ENCODE peak calls at places on chromosomes 16 and 17, in nine cellular contexts. Y is AG04449, I is fibroblast of mammary gland, K is fibroblast of pulmonary artery, J is dorsolateral prefrontal cortex, T is tibial artery, O is AG09319, L is lower leg skin, W is pancreas. N is an unnamed sample.

GRCh38 chr17:59342681-59343127 is 11.2 kb downstream of the YPEL2 start:
- DNase-seq in Y (no peak), T (no peak), L (no peak), K (no peak), O (no peak), J (no peak), W (no peak), I (no peak), N (no peak)

GRCh38 chr16:21125191-21125590 is 25.5 kb downstream of the DNAH3 start:
- DNase-seq in J (no peak), T (no peak), K (no peak), O (no peak), L (no peak), I (no peak), Y (no peak), W (no peak), N (no peak)

GRCh38 chr17:59859444-59860025 is 33.2 kb downstream of the TUBD1 start:
- DNase-seq in K (peak), I (peak), Y (no peak), O (peak), J (no peak), T (no peak), W (no peak), L (no peak), N (peak)

GRCh38 chr17:55852734-55853133 is 101.9 kb downstream of the PCTP start:
- DNase-seq in L (no peak), K (no peak), O (no peak), W (no peak), T (no peak), I (no peak), Y (no peak), J (no peak), N (no peak)

GRCh38 chr17:79803421-79803996 is 6.6 kb upstream of the CBX8 start:
- DNase-seq in T (no peak), O (no peak), J (no peak), K (no peak), Y (no peak), W (no peak), L (no peak), I (no peak), N (no peak)

GRCh38 chr17:6241381-6241780 is 171.2 kb downstream of the WSCD1 start:
- DNase-seq in L (no peak), J (no peak), K (no peak), O (no peak), W (no peak), T (no peak), Y (no peak), I (no peak), N (no peak)

GRCh38 chr16:87076331-87076949 is 240.8 kb downstream of the C16orf95 start:
- DNase-seq in J (no peak), T (peak), L (no peak), Y (no peak), O (no peak), K (no peak), W (no peak), I (no peak), N (no peak)

GRCh38 chr16:88403794-88404581 is 21.2 kb downstream of the ZNF469 start:
- DNase-seq in L (no peak), J (no peak), O (no peak), I (no peak), K (no peak), Y (no peak), W (no peak), T (no peak), N (no peak)

GRCh38 chr16:62805221-62805857 is 769.1 kb upstream of the CDH8 start:
- DNase-seq in J (no peak), W (no peak), I (no peak), T (peak), K (no peak), L (peak), Y (no peak), O (no peak), N (no peak)

GRCh38 chr17:64156670-64157069 is 26.7 kb upstream of the ERN1 start:
- DNase-seq in L (no peak), Y (no peak), O (no peak), W (no peak), K (no peak), J (no peak), T (no peak), I (no peak), N (no peak)

GRCh38 chr17:14308965-14309879 is 8.3 kb downstream of the HS3ST3B1 start:
- DNase-seq in K (peak), I (peak), J (peak), Y (peak), L (peak), W (peak), O (peak), T (peak), N (peak)

GRCh38 chr17:30513346-30513745 is 36.1 kb downstream of the GOSR1 start:
- DNase-seq in K (peak), I (peak), J (no peak), W (no peak), Y (peak), L (no peak), O (no peak), T (no peak), N (no peak)

GRCh38 chr17:72104863-72105234 is 16.0 kb upstream of the SOX9 start:
- DNase-seq in W (no peak), I (no peak), O (no peak), K (peak), L (no peak), Y (no peak), T (no peak), J (no peak), N (peak)

GRCh38 chr17:2889256-2889655 is 93.0 kb downstream of the RAP1GAP2 start:
- DNase-seq in I (peak), T (no peak), Y (no peak), L (no peak), J (no peak), O (no peak), K (no peak), W (no peak), N (no peak)

GRCh38 chr16:19252904-19253303 is 32.6 kb upstream of the CLEC19A start:
- DNase-seq in Y (no peak), L (no peak), O (no peak), J (no peak), I (no peak), W (no peak), T (no peak), K (no peak), N (no peak)

GRCh38 chr17:3669085-3669347 is 404 bp downstream of the EMC6 start:
- DNase-seq in W (no peak), O (no peak), K (no peak), L (no peak), Y (no peak), J (no peak), T (no peak), I (no peak), N (no peak)

GRCh38 chr17:59811209-59811608 is 81.5 kb downstream of the TUBD1 start:
- DNase-seq in L (no peak), Y (no peak), I (no peak), W (no peak), O (no peak), J (no peak), T (no peak), K (no peak), N (no peak)

GRCh38 chr17:42305543-42306384 is 17.5 kb downstream of the STAT5A start:
- DNase-seq in O (no peak), K (no peak), I (no peak), T (no peak), W (no peak), Y (no peak), J (no peak), L (no peak), N (no peak)

GRCh38 chr17:1170739-1171138 is 9.0 kb downstream of the ABR start:
- DNase-seq in L (no peak), Y (no peak), T (no peak), K (no peak), J (no peak), O (no peak), I (no peak), W (no peak), N (no peak)
- TF ChIP-seq CTCF in L (no peak), Y (no peak), T (no peak), K (peak), J (no peak), O (no peak), I (peak), W (no peak), N (peak)

DNA sequence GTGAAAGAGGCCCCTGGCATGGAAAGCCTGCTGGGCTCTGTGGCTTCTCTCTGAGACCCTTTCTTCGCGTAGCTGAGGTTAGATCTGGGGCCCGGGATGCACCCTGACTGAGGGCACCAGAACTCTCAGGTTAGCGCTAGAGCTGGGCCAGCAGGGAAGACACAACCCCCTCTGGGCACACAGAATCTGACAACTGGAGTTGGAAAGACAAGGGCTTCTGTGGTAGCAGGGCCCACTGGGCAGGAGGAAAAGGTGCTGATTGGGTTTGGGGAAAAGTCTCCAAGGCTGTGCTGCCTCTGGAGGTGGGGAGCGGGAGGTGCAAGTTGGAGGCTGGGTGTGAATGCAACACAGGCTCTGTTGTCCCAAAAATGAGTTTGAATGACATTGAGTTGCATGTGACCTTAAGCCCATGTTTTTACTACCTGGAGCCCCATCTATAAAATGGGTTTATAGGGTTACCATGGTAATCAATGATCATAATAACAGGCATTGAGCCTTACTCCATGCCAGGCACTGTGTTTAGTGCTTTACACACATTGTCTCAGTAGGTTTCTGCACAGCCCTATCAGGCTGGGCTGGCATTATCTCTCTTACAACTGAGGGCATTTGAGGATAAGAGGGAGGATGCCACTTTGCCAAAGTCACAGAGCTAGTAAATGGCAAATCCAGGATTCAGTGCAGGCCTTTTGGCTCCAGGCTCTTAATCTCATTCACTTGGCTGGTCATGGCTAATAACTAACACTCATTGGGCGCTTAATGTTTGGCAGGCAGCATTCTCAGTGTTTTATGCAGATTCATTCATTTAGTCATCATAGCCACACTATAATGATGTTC is 9.5 kb upstream of the IGFBP4 start:
- DNase-seq in I (no peak), K (peak), J (no peak), O (no peak), T (peak), W (no peak), Y (no peak), L (no peak), N (peak)
- TF ChIP-seq CTCF in I (peak), K (peak), J (no peak), O (peak), T (peak), W (peak), Y (peak), L (no peak), N (peak)

GRCh38 chr17:77011173-77012011 is 129.4 kb upstream of the SEC14L1 start:
- DNase-seq in L (no peak), I (peak), Y (no peak), T (no peak), J (no peak), K (peak), W (no peak), O (no peak), N (peak)
- TF ChIP-seq CTCF in L (no peak), I (peak), Y (peak), T (no peak), J (peak), K (peak), W (peak), O (peak), N (peak)

GRCh38 chr17:51435641-51436091 is 175.3 kb downstream of the UTP18 start:
- DNase-seq in L (no peak), K (peak), O (no peak), T (no peak), Y (no peak), J (peak), I (peak), W (peak), N (peak)
- TF ChIP-seq CTCF in L (no peak), K (peak), O (no peak), T (no peak), Y (peak), J (peak), I (no peak), W (peak), N (peak)

GRCh38 chr17:40561294-40561870 is 3.9 kb downstream of the CCR7 start:
- DNase-seq in T (peak), L (no peak), K (no peak), O (no peak), Y (no peak), J (no peak), W (no peak), I (no peak), N (no peak)

GRCh38 chr17:40560592-40561293 is 4.5 kb downstream of the CCR7 start:
- DNase-seq in I (peak), J (no peak), T (no peak), Y (no peak), L (no peak), K (peak), W (peak), O (no peak), N (no peak)

GRCh38 chr17:40562841-40563370 is 2.4 kb downstream of the CCR7 start:
- DNase-seq in Y (no peak), I (no peak), W (no peak), T (no peak), L (no peak), O (no peak), K (no peak), J (no peak), N (no peak)

GRCh38 chr17:40563371-40564052 is 1.8 kb downstream of the CCR7 start:
- DNase-seq in W (no peak), Y (no peak), J (no peak), L (no peak), I (no peak), O (no peak), T (peak), K (no peak), N (no peak)

DNA sequence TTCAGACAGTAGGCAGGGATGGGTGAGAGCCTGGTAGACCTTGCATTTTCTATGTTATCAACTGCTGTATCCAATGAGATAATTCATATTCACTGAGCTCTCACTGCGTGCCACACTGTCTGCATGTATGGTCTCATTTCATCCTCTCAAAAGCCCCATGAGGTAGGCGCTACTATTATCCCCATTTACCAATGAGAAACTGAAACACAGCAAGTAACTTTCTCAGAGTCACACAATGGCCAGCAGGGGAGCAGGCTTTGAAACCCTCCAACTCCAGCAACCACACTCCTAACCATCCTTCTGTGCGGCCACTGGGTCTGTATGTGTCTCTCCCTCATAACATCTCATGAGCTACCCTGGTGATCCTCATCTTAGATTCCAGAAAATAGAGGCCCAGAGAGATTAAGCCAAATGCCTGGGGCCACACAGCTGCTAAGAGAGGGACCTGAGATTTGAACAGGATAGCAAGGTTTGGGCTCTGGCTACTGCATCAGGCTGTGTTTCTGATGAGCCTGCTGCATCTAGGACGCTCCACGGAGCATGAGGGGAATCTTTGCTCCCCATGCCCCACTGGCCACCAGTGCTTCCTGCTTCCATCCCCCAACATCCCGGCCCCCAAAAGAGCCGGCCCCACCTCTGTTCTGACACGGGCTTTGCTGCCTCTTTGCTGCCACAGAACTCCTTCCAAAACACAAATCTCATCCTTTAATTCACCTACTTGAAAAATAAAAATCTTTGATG is 3.2 kb downstream of the CCR7 start:
- DNase-seq in K (no peak), Y (no peak), I (no peak), W (peak), L (no peak), O (no peak), J (no peak), T (no peak), N (no peak)
- TF ChIP-seq CTCF in K (peak), Y (peak), I (peak), W (no peak), L (no peak), O (no peak), J (no peak), T (no peak), N (no peak)

DNA sequence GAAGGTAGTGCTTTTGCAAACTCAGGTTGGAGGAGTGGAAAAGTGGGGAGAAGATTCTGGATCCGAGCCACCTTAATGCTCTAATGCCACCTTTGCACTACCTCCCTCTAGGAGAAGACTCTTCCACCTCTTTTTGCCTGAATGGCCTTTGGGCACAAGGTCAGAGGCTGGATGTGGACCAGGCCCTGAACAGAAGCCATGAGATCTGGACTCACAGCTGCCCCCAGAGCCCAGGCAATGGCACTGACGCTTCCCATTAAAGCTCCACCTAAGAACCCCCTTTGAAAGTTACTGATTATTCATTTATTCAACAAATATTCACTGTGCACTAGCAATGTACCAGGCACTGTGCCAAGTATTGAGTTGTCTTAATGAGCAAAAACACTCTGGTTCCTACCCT is 3.2 kb downstream of the SHBG start:
- DNase-seq in Y (no peak), W (no peak), K (no peak), I (no peak), O (no peak), T (no peak), L (no peak), J (no peak), N (no peak)
- TF ChIP-seq CTCF in Y (no peak), W (no peak), K (no peak), I (no peak), O (no peak), T (no peak), L (no peak), J (no peak), N (no peak)

GRCh38 chr17:39270923-39271322 is 45.2 kb upstream of the STAC2 start:
- DNase-seq in L (no peak), J (no peak), T (no peak), I (peak), O (peak), K (peak), W (no peak), Y (peak), N (peak)
- TF ChIP-seq CTCF in L (no peak), J (peak), T (peak), I (peak), O (peak), K (peak), W (no peak), Y (peak), N (peak)

N was measured in MCF 10A.